ENCODE peak calls at places on chromosome 13, in six cellular contexts. W, U, O, P, Q and Y are unnamed samples.
A peak's percentile ranks its signal among the peaks of the same experiment; 100 is the strongest.

GRCh38 chr13:19587635-19588300 is 26.4 kb upstream of the TPTE2 start:
- DNase-seq in W (peak; percentile 62), U (no peak), O (no peak), P (peak; percentile 63), Q (no peak), Y (no peak)

GRCh38 chr13:94188173-94188869 is 291.2 kb downstream of the DCT start:
- DNase-seq in W (no peak), U (no peak), O (no peak), P (no peak), Q (no peak), Y (no peak)

GRCh38 chr13:75359266-75359665 is 122.7 kb downstream of the TBC1D4 start:
- DNase-seq in W (no peak), U (no peak), O (no peak), P (peak; percentile 82), Q (no peak), Y (no peak)

GRCh38 chr13:112572408-112572807 is 15.5 kb downstream of the TUBGCP3 start:
- DNase-seq in W (no peak), U (no peak), O (no peak), P (no peak), Q (no peak), Y (no peak)

GRCh38 chr13:57630661-57631606 is 610 bp upstream of the PCDH17 start:
- DNase-seq in W (no peak), U (peak; percentile 14), O (no peak), P (peak; percentile 3), Q (no peak), Y (peak; percentile 68)

GRCh38 chr13:50309872-50310594 is 294.8 kb downstream of the KCNRG start:
- DNase-seq in W (no peak), U (no peak), O (no peak), P (no peak), Q (no peak), Y (no peak)

GRCh38 chr13:23778879-23779278 is 110.3 kb downstream of the MIPEP start:
- DNase-seq in W (no peak), U (no peak), O (no peak), P (peak; percentile 48), Q (no peak), Y (no peak)

GRCh38 chr13:88701551-88701950 is 1030.4 kb downstream of the SLITRK5 start:
- DNase-seq in W (no peak), U (no peak), O (no peak), P (no peak), Q (no peak), Y (no peak)

GRCh38 chr13:45373116-45373606 is 32.2 kb upstream of the TPT1 start:
- DNase-seq in W (no peak), U (no peak), O (no peak), P (no peak), Q (no peak), Y (no peak)

GRCh38 chr13:114078501-114079451 is 53.6 kb downstream of the RASA3 start:
- DNase-seq in W (no peak), U (no peak), O (peak; percentile 31), P (peak; percentile 73), Q (no peak), Y (peak; percentile 10)

GRCh38 chr13:99151516-99151915 is 49.1 kb upstream of the UBAC2 start:
- DNase-seq in W (no peak), U (no peak), O (no peak), P (peak; percentile 80), Q (no peak), Y (no peak)

GRCh38 chr13:51643114-51643881 is 59.0 kb downstream of the WDFY2 start:
- DNase-seq in W (no peak), U (no peak), O (no peak), P (peak; percentile 94), Q (no peak), Y (no peak)

GRCh38 chr13:102877285-102877684 is 31.5 kb downstream of the ERCC5 start:
- DNase-seq in W (no peak), U (peak; percentile 46), O (no peak), P (peak; percentile 77), Q (no peak), Y (no peak)

GRCh38 chr13:46126074-46126473 is 21.2 kb upstream of the CPB2 start:
- DNase-seq in W (no peak), U (no peak), O (no peak), P (no peak), Q (no peak), Y (no peak)

GRCh38 chr13:70237131-70237530 is 128.9 kb upstream of the KLHL1 start:
- DNase-seq in W (no peak), U (no peak), O (no peak), P (peak; percentile 12), Q (no peak), Y (no peak)

GRCh38 chr13:100129605-100130004 is 40.7 kb downstream of the PCCA start:
- DNase-seq in W (no peak), U (no peak), O (no peak), P (no peak), Q (no peak), Y (no peak)

GRCh38 chr13:77034883-77035282 is 7.9 kb upstream of the FBXL3 start:
- DNase-seq in W (no peak), U (no peak), O (no peak), P (peak; percentile 55), Q (no peak), Y (no peak)

GRCh38 chr13:30679483-30680330 is 55.6 kb upstream of the ALOX5AP start:
- DNase-seq in W (peak; percentile 53), U (no peak), O (no peak), P (peak; percentile 37), Q (peak; percentile 5), Y (peak; percentile 39)
- TF ChIP-seq CTCF in W (peak; percentile 55), U (peak; percentile 68), O (peak; percentile 45), P (peak; percentile 86), Q (peak; percentile 53), Y (peak; percentile 37)

GRCh38 chr13:110478405-110479214 is 82.9 kb downstream of the RAB20 start:
- DNase-seq in W (no peak), U (no peak), O (no peak), P (no peak), Q (no peak), Y (no peak)
- H3K27ac ChIP-seq in W (peak overlapping the region; percentile 25), U (no peak overlapping the region), O (no peak overlapping the region), P (no peak overlapping the region), Q (no peak overlapping the region), Y (no peak overlapping the region)

DNA sequence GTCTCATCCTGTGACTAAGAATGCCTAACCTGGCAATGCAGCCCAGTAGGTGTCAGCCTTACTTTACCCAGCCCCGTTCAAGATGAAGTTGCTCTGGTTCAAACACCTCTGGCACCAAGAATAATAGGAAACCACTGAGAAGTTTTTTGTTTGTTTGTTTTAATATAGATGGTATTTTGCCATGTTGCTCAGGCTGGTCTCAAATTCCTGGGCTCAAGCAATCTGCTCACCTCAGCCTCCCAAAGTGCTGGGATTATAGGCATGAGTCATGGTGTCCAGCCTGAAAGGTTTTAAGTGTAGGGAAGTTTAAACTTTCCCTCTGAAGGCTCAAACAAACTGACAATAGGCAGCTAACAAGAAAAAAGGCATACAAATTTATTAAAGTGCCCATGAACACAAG is 51.2 kb upstream of the ABCC4 start:
- DNase-seq in W (no peak), U (no peak), O (no peak), P (no peak), Q (no peak), Y (no peak)
- TF ChIP-seq CTCF in W (no peak), U (no peak), O (no peak), P (no peak), Q (no peak), Y (no peak)

GRCh38 chr13:40438999-40439797 is 227.2 kb downstream of the FOXO1 start:
- DNase-seq in W (peak; percentile 15), U (no peak), O (no peak), P (peak; percentile 28), Q (no peak), Y (no peak)

GRCh38 chr13:40434516-40435397 is 231.7 kb downstream of the FOXO1 start:
- DNase-seq in W (no peak), U (no peak), O (no peak), P (no peak), Q (no peak), Y (no peak)

GRCh38 chr13:40439928-40440327 is 226.5 kb downstream of the FOXO1 start:
- DNase-seq in W (peak; percentile 16), U (peak; percentile 23), O (no peak), P (no peak), Q (no peak), Y (no peak)

GRCh38 chr13:40440990-40441820 is 225.2 kb downstream of the FOXO1 start:
- DNase-seq in W (peak; percentile 88), U (peak; percentile 80), O (peak; percentile 53), P (no peak), Q (no peak), Y (peak; percentile 47)

DNA sequence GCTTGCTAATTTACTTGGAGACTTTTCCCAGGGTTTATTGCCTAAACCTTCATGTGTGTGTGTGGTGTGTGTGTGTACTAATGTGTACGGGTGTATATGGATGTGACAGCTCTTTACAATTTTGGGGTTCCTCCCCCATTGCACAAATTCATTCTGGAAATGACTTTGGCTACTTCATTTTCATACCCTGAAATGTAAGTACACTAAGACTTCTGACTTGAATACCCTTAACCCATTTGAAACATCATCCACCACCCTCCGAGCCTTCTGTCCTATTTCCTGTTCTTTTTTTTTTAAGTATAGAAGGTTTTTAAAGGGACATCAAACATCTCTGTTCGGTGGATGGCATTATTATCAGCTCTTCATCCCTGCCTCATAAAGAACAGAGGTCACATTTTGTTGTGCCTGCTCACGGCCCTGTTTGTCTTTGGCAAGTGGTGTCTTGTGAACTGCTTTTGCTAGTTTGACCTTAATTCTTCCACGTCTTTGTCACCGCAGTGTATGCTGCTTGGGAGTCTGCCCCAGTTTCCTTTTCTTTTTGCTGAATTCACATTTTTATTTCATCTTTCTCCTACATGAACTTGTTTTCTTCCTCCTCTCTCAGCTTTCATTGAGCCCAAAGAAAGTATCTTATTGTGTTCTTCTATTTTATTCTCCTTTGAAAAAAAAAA is 228.3 kb downstream of the FOXO1 start:
- DNase-seq in W (no peak), U (no peak), O (no peak), P (no peak), Q (no peak), Y (no peak)
- H3K27ac ChIP-seq in W (peak overlapping the region; percentile 71), U (peak overlapping the region; percentile 75), O (peak overlapping the region; percentile 79), P (no peak overlapping the region), Q (no peak overlapping the region), Y (no peak overlapping the region)